ENCODE peak calls at places on chromosomes 11 and 22, in five cellular contexts. E is Calu3, I is B cell, F is hepatocyte, S is WTC11. H is an unnamed sample.

GRCh38 chr22:50708474-50708873 is 29.5 kb upstream of the ACR start:
- DNase-seq in E (no peak), I (no peak), F (no peak), S (no peak), H (no peak)

GRCh38 chr11:124481365-124482323 is 36.1 kb upstream of the OR8B8 start:
- DNase-seq in E (no peak), I (no peak), F (peak), S (no peak), H (peak)

GRCh38 chr11:117723625-117724024 is 73.4 kb downstream of the DSCAML1 start:
- DNase-seq in E (no peak), I (no peak), F (no peak), S (no peak), H (no peak)

GRCh38 chr11:82521427-82521826 is 212.2 kb downstream of the FAM181B start:
- DNase-seq in E (no peak), I (no peak), F (no peak), S (no peak), H (no peak)

GRCh38 chr11:10818594-10818993 is 9.9 kb upstream of the EIF4G2 start:
- DNase-seq in E (no peak), I (no peak), F (peak), S (no peak), H (no peak)

GRCh38 chr22:26103023-26103422 is 66.2 kb upstream of the SEZ6L start:
- DNase-seq in E (no peak), I (no peak), F (no peak), S (no peak), H (no peak)

GRCh38 chr11:119372260-119373058 is 9.0 kb downstream of the USP2 start:
- DNase-seq in E (no peak), I (no peak), F (no peak), S (no peak), H (no peak)

GRCh38 chr22:33579448-33580093 is 340.7 kb downstream of the LARGE1 start:
- DNase-seq in E (peak), I (peak), F (peak), S (peak), H (peak)

GRCh38 chr11:35250631-35251030 is 111.7 kb downstream of the CD44 start:
- DNase-seq in E (no peak), I (no peak), F (no peak), S (no peak), H (no peak)

GRCh38 chr11:133343951-133344350 is 188.3 kb downstream of the OPCML start:
- DNase-seq in E (no peak), I (no peak), F (no peak), S (no peak), H (no peak)

GRCh38 chr11:126892781-126893180 is 107.8 kb downstream of the KIRREL3 start:
- DNase-seq in E (no peak), I (no peak), F (no peak), S (no peak), H (no peak)

GRCh38 chr11:12179521-12179920 is 69.1 kb downstream of the MICAL2 start:
- DNase-seq in E (no peak), I (no peak), F (no peak), S (no peak), H (no peak)

GRCh38 chr11:13260963-13261599 is 16.5 kb upstream of the BMAL1 start:
- DNase-seq in E (no peak), I (no peak), F (no peak), S (no peak), H (no peak)

GRCh38 chr11:128859563-128860441 is 7.3 kb downstream of the KCNJ1 start:
- DNase-seq in E (peak), I (peak), F (peak), S (peak), H (peak)

GRCh38 chr22:41429232-41429945 is 17.2 kb downstream of the TOB2 start:
- DNase-seq in E (no peak), I (no peak), F (no peak), S (no peak), H (no peak)

GRCh38 chr11:86446163-86446923 is 71.7 kb downstream of the CCDC81 start:
- DNase-seq in E (no peak), I (no peak), F (no peak), S (no peak), H (peak)

GRCh38 chr11:58524232-58525036 is 16.5 kb upstream of the OR5B21 start:
- DNase-seq in E (peak), I (peak), F (peak), S (peak), H (peak)

GRCh38 chr22:41688365-41689211 is at the start of gene SNU13:
- DNase-seq in E (peak), I (peak), F (peak), S (peak), H (peak)

GRCh38 chr11:14202263-14203173 is 156.5 kb downstream of the RRAS2 start:
- DNase-seq in E (no peak), I (no peak), F (no peak), S (no peak), H (no peak)

GRCh38 chr11:1473786-1474185 is 12.8 kb downstream of the MOB2 start:
- DNase-seq in E (no peak), I (no peak), F (no peak), S (no peak), H (no peak)

GRCh38 chr22:29112102-29112501 is 39.3 kb downstream of the KREMEN1 start:
- DNase-seq in E (no peak), I (no peak), F (no peak), S (no peak), H (no peak)

GRCh38 chr11:70314730-70315129 is 44.2 kb downstream of the PPFIA1 start:
- DNase-seq in E (no peak), I (no peak), F (no peak), S (no peak), H (no peak)

GRCh38 chr11:58027341-58027740 is 3.4 kb upstream of the OR6Q1 start:
- DNase-seq in E (no peak), I (no peak), F (no peak), S (no peak), H (no peak)

GRCh38 chr22:34055525-34056200 is 135.4 kb upstream of the LARGE1 start:
- DNase-seq in E (no peak), I (no peak), F (peak), S (peak), H (peak)

GRCh38 chr22:22553141-22553540 is 5.9 kb downstream of the PRAME start:
- DNase-seq in E (no peak), I (no peak), F (no peak), S (no peak), H (no peak)
- TF ChIP-seq CTCF in E (no peak), I (no peak), F (no peak), S (no peak), H (no peak)

DNA sequence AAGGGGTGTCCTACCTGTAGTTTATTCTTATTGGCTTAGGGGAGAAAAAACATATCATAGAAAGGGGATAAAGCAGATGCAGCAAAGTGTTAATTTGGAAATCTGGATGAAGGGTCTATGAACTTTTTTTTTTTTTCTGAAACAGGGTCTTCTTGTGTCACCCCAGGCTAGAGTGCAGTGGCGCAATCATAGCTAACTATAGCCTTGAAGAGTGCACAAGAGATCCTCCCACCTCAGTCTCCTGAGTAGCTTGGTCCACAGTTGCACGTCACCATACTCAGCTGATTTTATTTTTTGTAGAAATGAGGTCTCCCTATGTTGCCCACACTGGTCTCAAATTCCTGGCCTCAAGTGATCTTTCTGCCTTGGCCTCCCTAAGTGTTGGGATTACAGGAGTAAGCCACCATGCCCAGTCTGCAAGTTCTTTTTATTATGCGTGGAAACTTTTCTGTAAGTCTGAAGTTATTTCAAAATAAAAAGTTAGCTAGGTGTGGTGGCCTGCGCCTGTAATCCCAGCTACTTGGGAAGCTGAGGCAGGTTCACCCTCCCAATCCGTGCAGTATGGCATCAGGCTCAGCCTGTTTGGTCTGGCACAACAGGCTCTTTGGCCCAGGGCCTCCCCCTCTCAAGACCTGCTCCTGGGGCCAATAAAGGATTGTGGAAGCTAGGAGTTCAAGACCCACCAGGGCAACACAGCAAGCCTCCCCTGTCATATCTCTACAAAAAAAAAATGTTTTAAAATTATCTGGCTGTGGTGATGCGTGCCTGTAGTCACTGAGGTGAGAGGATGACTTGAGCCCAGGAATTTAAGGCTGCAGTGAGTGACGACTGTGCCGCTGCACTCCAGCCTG is 111.9 kb downstream of the MED15 start:
- DNase-seq in E (no peak), I (no peak), F (no peak), S (no peak), H (no peak)
- TF ChIP-seq CTCF in E (no peak), I (no peak), F (no peak), S (no peak), H (no peak)

DNA sequence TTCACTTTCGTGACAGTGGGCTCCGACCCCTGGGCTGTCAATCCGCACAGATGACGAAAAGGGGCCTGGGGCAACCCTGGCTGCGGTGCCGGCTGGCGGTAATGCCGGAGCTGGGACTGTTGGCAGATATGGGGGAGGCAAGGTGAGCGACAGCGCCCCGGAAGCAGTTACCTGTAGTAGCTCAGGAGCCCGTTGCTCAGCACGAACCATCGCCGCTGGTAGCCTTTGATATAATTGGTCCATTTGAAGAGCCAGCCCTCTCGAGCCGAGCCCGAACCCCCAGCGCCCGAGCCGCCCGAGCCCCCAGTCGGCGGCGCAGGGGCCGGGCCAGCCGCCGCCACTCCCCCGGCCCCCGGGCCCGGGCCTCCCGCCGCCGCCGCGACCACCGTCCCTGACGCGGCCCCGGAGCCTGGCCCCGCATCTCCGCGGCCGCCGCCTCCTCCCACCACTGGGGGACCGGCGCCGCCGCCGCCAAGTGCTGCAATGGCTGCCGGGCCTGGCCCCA is 390 bp downstream of the OSBP start:
- DNase-seq in E (peak), I (peak), F (peak), S (peak), H (peak)
- TF ChIP-seq CTCF in E (no peak), I (no peak), F (no peak), S (no peak), H (no peak)

DNA sequence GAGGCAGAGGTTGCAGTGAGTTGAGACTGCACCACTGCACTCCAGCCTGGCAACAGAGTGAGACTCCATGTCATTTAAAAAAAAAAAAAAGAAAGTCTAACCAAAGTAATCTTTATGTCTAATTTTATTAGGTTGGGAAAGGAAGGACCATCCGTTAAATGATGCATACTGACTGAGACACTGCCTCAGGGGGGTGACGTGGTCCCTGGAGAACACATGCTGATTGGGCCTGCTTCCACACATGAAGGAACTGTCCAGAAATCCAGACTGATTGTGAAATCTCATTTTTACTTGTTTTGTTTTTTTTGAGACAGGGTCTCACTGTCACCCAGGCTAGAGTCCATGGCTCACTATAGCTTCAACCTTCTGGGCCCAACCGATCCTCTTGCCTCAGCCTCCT is 5.5 kb downstream of the SF3A1 start:
- DNase-seq in E (no peak), I (no peak), F (no peak), S (no peak), H (no peak)
- TF ChIP-seq CTCF in E (no peak), I (no peak), F (no peak), S (no peak), H (no peak)

H was measured in activated CD8-positive, alpha-beta T cell treated with anti-CD3 and anti-CD28 coated beads for 36 hours.